ENCODE peak calls at places on chromosomes 6 and 20, in six cellular contexts. I, K, N, L, J and F are unnamed samples.

GRCh38 chr6:36853325-36853724 is 14.1 kb upstream of the CPNE5 start:
- DNase-seq in I (no peak), K (no peak), N (peak; percentile 15), L (no peak), J (no peak), F (no peak)

GRCh38 chr6:105445461-105445860 is 42.6 kb upstream of the PREP start:
- DNase-seq in I (no peak), K (no peak), N (no peak), L (no peak), J (no peak), F (no peak)

GRCh38 chr20:47883186-47883585 is 97.9 kb upstream of the SULF2 start:
- DNase-seq in I (no peak), K (no peak), N (no peak), L (no peak), J (no peak), F (no peak)

GRCh38 chr20:48627737-48628128 is 200.1 kb downstream of the PREX1 start:
- DNase-seq in I (no peak), K (no peak), N (no peak), L (no peak), J (no peak), F (no peak)

GRCh38 chr20:17287998-17288397 is 61.2 kb downstream of the PCSK2 start:
- DNase-seq in I (no peak), K (no peak), N (no peak), L (no peak), J (no peak), F (no peak)

GRCh38 chr6:125940691-125941090 is 15.9 kb upstream of the HINT3 start:
- DNase-seq in I (no peak), K (no peak), N (peak; percentile 53), L (no peak), J (no peak), F (no peak)

GRCh38 chr6:131413191-131413830 is 159.7 kb upstream of the ARG1 start:
- DNase-seq in I (no peak), K (no peak), N (no peak), L (no peak), J (no peak), F (peak; percentile 5)

GRCh38 chr20:10708342-10709185 is 34.8 kb upstream of the JAG1 start:
- DNase-seq in I (no peak), K (no peak), N (peak; percentile 26), L (no peak), J (no peak), F (peak; percentile 49)

GRCh38 chr6:43876602-43877001 is 106.6 kb downstream of the VEGFA start:
- DNase-seq in I (no peak), K (peak; percentile 8), N (no peak), L (no peak), J (no peak), F (no peak)

GRCh38 chr6:126002755-126003390 is 16.5 kb downstream of the TRMT11 start:
- DNase-seq in I (no peak), K (no peak), N (no peak), L (no peak), J (no peak), F (no peak)

GRCh38 chr20:34397096-34397495 is 34.0 kb downstream of the ITCH start:
- DNase-seq in I (no peak), K (no peak), N (no peak), L (no peak), J (no peak), F (no peak)

GRCh38 chr20:48294196-48294595 is 508.9 kb upstream of the SULF2 start:
- DNase-seq in I (no peak), K (no peak), N (no peak), L (no peak), J (no peak), F (no peak)

GRCh38 chr20:35601990-35602389 is 13.6 kb upstream of the SPAG4 start:
- DNase-seq in I (no peak), K (no peak), N (no peak), L (no peak), J (no peak), F (no peak)

GRCh38 chr6:56766806-56767178 is 124.1 kb upstream of the DST start:
- DNase-seq in I (no peak), K (no peak), N (peak; percentile 51), L (no peak), J (no peak), F (no peak)